ENCODE peak calls at places on chromosomes 16 and 17, in seven cellular contexts. S is activated CD8-positive, alpha-beta memory T cell treated with anti-CD3 and anti-CD28 coated beads for 1 hour; H is kidney glomerular epithelial cell; K is heart right ventricle; X is mucosa of gallbladder; D is cardiac fibroblast; W is type B pancreatic cell. V is an unnamed sample.

GRCh38 chr16:6016530-6017184 is 919.1 kb upstream of the EEF2KMT start:
- DNase-seq in S (no peak), H (peak), K (no peak), X (no peak), D (peak), W (no peak), V (no peak)

GRCh38 chr16:49596119-49596518 is 222.5 kb downstream of the C16orf78 start:
- DNase-seq in S (no peak), H (peak), K (peak), X (no peak), D (peak), W (peak), V (no peak)

GRCh38 chr17:56754523-56755208 is 79.1 kb downstream of the C17orf67 start:
- DNase-seq in S (no peak), H (peak), K (no peak), X (no peak), D (peak), W (no peak), V (no peak)

GRCh38 chr16:88936008-88936912 is 40.7 kb downstream of the CBFA2T3 start:
- DNase-seq in S (no peak), H (no peak), K (peak), X (peak), D (no peak), W (no peak), V (no peak)

GRCh38 chr17:16989230-16989952 is 17.5 kb upstream of the TNFRSF13B start:
- DNase-seq in S (no peak), H (no peak), K (no peak), X (no peak), D (no peak), W (no peak), V (no peak)

GRCh38 chr16:85240982-85241924 is 129.0 kb upstream of the CIBAR2 start:
- DNase-seq in S (no peak), H (no peak), K (no peak), X (no peak), D (no peak), W (no peak), V (no peak)

GRCh38 chr16:53864819-53865491 is 161.0 kb downstream of the FTO start:
- DNase-seq in S (no peak), H (no peak), K (no peak), X (no peak), D (peak), W (no peak), V (no peak)

GRCh38 chr16:66335704-66336329 is 30.7 kb upstream of the CDH5 start:
- DNase-seq in S (no peak), H (no peak), K (peak), X (no peak), D (peak), W (no peak), V (peak)

GRCh38 chr16:67164599-67165061 is at the start of gene HSF4:
- DNase-seq in S (no peak), H (no peak), K (no peak), X (no peak), D (peak), W (no peak), V (peak)

GRCh38 chr17:38727661-38728220 is 2.4 kb upstream of the CISD3 start:
- DNase-seq in S (no peak), H (no peak), K (no peak), X (no peak), D (no peak), W (no peak), V (no peak)

GRCh38 chr16:88700636-88701482 is 5.3 kb downstream of the RNF166 start:
- DNase-seq in S (peak), H (peak), K (peak), X (peak), D (peak), W (no peak), V (peak)

GRCh38 chr16:715448-716249 is 731 bp downstream of the METRN start:
- DNase-seq in S (no peak), H (no peak), K (no peak), X (no peak), D (no peak), W (no peak), V (no peak)

GRCh38 chr16:4846503-4846900 is 586 bp downstream of the GLYR1 start:
- DNase-seq in S (peak), H (peak), K (peak), X (peak), D (peak), W (no peak), V (no peak)

GRCh38 chr17:47941998-47942490 is 673 bp downstream of the PNPO start:
- DNase-seq in S (no peak), H (no peak), K (no peak), X (no peak), D (no peak), W (no peak), V (no peak)